ENCODE peak calls at places on chromosomes 5 and 9, in five cellular contexts. J, K, S, P and G are unnamed samples.
A peak's percentile ranks its signal among the peaks of the same experiment; 100 is the strongest.

GRCh38 chr5:157681048-157681447 is 9.7 kb downstream of the C5orf52 start:
- DNase-seq in J (no peak), K (no peak), S (no peak), P (no peak), G (no peak)

GRCh38 chr5:37836173-37837100 is 3.4 kb downstream of the GDNF start:
- DNase-seq in J (no peak), K (no peak), S (no peak), P (peak; percentile 77), G (no peak)

GRCh38 chr5:127871448-127872153 is 168.4 kb downstream of the CCDC192 start:
- DNase-seq in J (no peak), K (no peak), S (no peak), P (no peak), G (no peak)

GRCh38 chr5:87263498-87263897 is 4.2 kb upstream of the RASA1 start:
- DNase-seq in J (no peak), K (no peak), S (no peak), P (no peak), G (peak; percentile 8)

GRCh38 chr5:64872044-64872443 is 103.3 kb downstream of the CWC27 start:
- DNase-seq in J (no peak), K (no peak), S (no peak), P (no peak), G (no peak)

GRCh38 chr9:4859035-4859434 is 66.3 kb downstream of the RCL1 start:
- DNase-seq in J (no peak), K (no peak), S (no peak), P (no peak), G (no peak)

GRCh38 chr9:85202596-85202995 is 533.1 kb downstream of the NTRK2 start:
- DNase-seq in J (no peak), K (no peak), S (no peak), P (no peak), G (no peak)

GRCh38 chr9:109320338-109320733 is 523 bp downstream of the EPB41L4B start:
- DNase-seq in J (peak; percentile 44), K (no peak), S (no peak), P (no peak), G (no peak)

GRCh38 chr5:137113161-137113560 is 386.0 kb downstream of the SPOCK1 start:
- DNase-seq in J (no peak), K (no peak), S (no peak), P (no peak), G (no peak)

GRCh38 chr5:177147239-177147638 is 13.7 kb downstream of the NSD1 start:
- DNase-seq in J (no peak), K (no peak), S (no peak), P (no peak), G (no peak)

GRCh38 chr9:97412628-97413382 is 909 bp downstream of the TDRD7 start:
- DNase-seq in J (no peak), K (no peak), S (no peak), P (no peak), G (no peak)

GRCh38 chr5:11234501-11234911 is 473.5 kb upstream of the DAP start:
- DNase-seq in J (no peak), K (no peak), S (no peak), P (no peak), G (no peak)

GRCh38 chr5:37735649-37736347 is 104.0 kb downstream of the GDNF start:
- DNase-seq in J (no peak), K (no peak), S (no peak), P (no peak), G (no peak)

GRCh38 chr9:112278152-112278551 is 55.3 kb downstream of the PTBP3 start:
- DNase-seq in J (peak; percentile 9), K (no peak), S (peak; percentile 6), P (no peak), G (no peak)

GRCh38 chr5:39503148-39503547 is 78.4 kb upstream of the DAB2 start:
- DNase-seq in J (no peak), K (no peak), S (no peak), P (no peak), G (no peak)

GRCh38 chr9:78319197-78320029 is 22.5 kb downstream of the PSAT1 start:
- DNase-seq in J (no peak), K (no peak), S (no peak), P (peak; percentile 39), G (no peak)

GRCh38 chr9:13513262-13513661 is 233.8 kb upstream of the MPDZ start:
- DNase-seq in J (no peak), K (no peak), S (no peak), P (no peak), G (no peak)

GRCh38 chr5:73544429-73545402 is 20.7 kb downstream of the ANKRA2 start:
- DNase-seq in J (no peak), K (no peak), S (peak; percentile 100), P (no peak), G (no peak)
- TF ChIP-seq ZNF274 in J (no peak), K (no peak), S (no peak), P (no peak), G (no peak)

GRCh38 chr9:129556576-129557191 is 64.2 kb downstream of the C9orf50 start:
- DNase-seq in J (no peak), K (no peak), S (no peak), P (no peak), G (no peak)
- H3K4me1 ChIP-seq in J (no peaks in the 10 kb centered on the region), K (peaks cover 91% of the 10 kb centered on the region), S (peaks cover 97% of the 10 kb centered on the region), P (peaks cover 7% of the 10 kb centered on the region), G (peaks cover 38% of the 10 kb centered on the region)

DNA sequence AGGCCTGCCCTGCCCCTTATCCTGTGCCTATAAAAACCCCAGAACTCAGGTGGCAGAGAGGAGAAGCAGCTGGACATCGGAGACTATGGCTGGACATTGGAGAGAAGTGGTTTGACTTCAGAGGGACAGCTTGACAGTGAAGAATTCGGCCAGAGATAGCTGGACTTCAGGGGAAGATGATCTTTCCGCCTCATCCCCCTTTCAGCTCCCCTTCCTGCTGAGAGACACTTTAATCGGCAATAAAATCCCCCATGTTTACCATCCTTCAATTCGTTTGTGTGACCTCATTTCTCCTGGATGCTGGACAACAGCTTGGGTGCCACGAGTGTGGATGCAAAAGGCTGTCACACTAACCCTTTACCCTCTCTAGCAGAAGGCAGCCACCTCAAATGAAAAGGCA is 134.1 kb upstream of the TUT7 start:
- DNase-seq in J (no peak), K (no peak), S (no peak), P (no peak), G (no peak)
- H3K9ac ChIP-seq in J (no peak overlapping the region), K (no peak overlapping the region), S (no peak overlapping the region), P (no peak overlapping the region), G (no peak overlapping the region)

DNA sequence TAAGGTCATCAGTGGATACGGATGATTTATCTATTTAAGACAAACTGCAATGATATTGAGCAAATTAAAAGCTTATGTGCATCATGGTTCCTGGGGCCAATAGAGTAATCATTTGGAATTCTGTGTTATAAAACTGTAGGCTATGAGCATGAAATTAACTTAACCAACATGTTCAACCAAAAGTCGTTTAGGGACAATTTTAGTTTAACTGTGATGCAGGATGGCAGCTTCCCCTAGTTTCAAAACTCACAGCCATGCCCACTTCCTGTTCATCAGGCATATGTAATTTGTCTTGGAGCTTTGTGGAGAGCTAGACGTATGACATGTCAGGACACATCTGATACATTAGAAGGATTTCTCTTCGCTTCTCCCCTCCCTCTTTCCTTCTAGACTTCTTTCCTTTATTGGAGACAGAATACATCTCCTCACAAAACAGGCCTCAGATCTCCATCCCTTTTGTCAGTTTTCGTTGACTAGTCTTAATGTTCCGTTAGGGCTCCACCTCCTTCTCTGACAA is 175.9 kb downstream of the MSX2 start:
- DNase-seq in J (no peak), K (no peak), S (no peak), P (no peak), G (no peak)
- TF ChIP-seq ZNF274 in J (no peak), K (no peak), S (no peak), P (no peak), G (no peak)

GRCh38 chr9:114083693-114084092 is 5.6 kb upstream of the AMBP start:
- DNase-seq in J (no peak), K (no peak), S (no peak), P (no peak), G (no peak)
- H3K4me1 ChIP-seq in J (no peaks in the 10 kb centered on the region), K (no peaks in the 10 kb centered on the region), S (peaks cover 76% of the 10 kb centered on the region), P (no peaks in the 10 kb centered on the region), G (no peaks in the 10 kb centered on the region)